ENCODE peak calls at places on chromosomes 6 and 20, in five cellular contexts. V, E, W, B and R are unnamed samples.
A peak's percentile ranks its signal among the peaks of the same experiment; 100 is the strongest.

GRCh38 chr20:51924509-51924908 is 122.2 kb upstream of the SALL4 start:
- DNase-seq in V (no peak), E (no peak), W (no peak), B (no peak), R (no peak)

GRCh38 chr6:48994811-48995210 is 468.2 kb downstream of the MMUT start:
- DNase-seq in V (peak; percentile 35), E (no peak), W (no peak), B (no peak), R (no peak)

GRCh38 chr6:141483561-141484061 is 649.1 kb upstream of the GJE1 start:
- DNase-seq in V (no peak), E (peak; percentile 96), W (no peak), B (peak; percentile 92), R (no peak)

GRCh38 chr6:22413681-22414305 is 117.0 kb upstream of the PRL start:
- DNase-seq in V (no peak), E (peak; percentile 65), W (no peak), B (no peak), R (no peak)

GRCh38 chr6:95578106-95578410 is 723 bp downstream of the MANEA start:
- DNase-seq in V (no peak), E (peak; percentile 1), W (peak; percentile 6), B (no peak), R (no peak)

GRCh38 chr6:35764238-35764896 is 12.0 kb upstream of the CLPSL2 start:
- DNase-seq in V (peak; percentile 99), E (no peak), W (peak; percentile 9), B (no peak), R (no peak)

GRCh38 chr6:108944058-108944457 is 95.8 kb downstream of the ARMC2 start:
- DNase-seq in V (no peak), E (no peak), W (no peak), B (no peak), R (no peak)

GRCh38 chr20:24825591-24825990 is 123.5 kb upstream of the CST7 start:
- DNase-seq in V (no peak), E (no peak), W (no peak), B (no peak), R (no peak)

GRCh38 chr6:157547112-157547511 is 166.1 kb downstream of the ZDHHC14 start:
- DNase-seq in V (no peak), E (no peak), W (no peak), B (no peak), R (no peak)

DNA sequence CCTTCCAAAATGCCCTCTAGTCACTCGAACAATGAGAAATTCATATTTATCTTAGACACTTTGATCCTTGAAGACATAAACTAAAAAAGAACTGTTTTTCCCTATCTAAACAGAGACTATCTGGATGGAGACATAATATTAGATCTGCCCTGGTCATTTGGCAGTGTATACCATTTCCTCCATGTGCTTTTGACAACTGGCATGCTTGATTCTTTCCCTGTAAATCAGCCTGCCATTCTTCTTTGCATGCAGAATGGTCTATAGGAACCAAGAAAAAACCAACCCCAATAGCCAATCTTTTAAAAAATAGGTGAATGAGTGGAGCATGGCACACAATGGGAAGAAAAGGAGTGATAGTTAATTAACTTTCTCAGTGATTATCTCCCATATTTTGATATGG is 93.8 kb downstream of the OPN5 start:
- DNase-seq in V (no peak), E (no peak), W (no peak), B (no peak), R (no peak)
- H3K14ac ChIP-seq in V (no peak overlapping the region), E (no peak overlapping the region), W (no peak overlapping the region), B (no peak overlapping the region), R (no peak overlapping the region)

DNA sequence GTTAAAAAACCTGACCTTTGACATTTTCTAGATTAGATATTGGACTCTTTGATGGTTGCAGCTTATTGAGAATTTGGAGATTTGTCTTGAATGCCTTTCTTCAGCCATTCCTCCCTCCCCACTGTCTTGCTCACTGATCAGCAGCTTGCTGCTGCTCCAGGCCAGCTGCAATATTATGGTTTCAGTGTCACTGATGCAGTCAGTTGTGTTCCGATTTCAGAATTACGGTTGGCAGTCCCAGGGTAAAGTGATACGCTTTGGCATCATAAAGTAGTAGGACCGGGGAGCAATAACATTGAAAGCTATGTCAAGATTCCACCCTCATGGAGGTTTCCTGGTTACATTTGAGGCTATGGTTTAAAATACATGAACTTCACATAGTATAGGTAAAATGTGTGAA is 152.6 kb downstream of the BCKDHB start:
- DNase-seq in V (no peak), E (no peak), W (no peak), B (no peak), R (no peak)
- H3K14ac ChIP-seq in V (no peak overlapping the region), E (no peak overlapping the region), W (no peak overlapping the region), B (no peak overlapping the region), R (no peak overlapping the region)

DNA sequence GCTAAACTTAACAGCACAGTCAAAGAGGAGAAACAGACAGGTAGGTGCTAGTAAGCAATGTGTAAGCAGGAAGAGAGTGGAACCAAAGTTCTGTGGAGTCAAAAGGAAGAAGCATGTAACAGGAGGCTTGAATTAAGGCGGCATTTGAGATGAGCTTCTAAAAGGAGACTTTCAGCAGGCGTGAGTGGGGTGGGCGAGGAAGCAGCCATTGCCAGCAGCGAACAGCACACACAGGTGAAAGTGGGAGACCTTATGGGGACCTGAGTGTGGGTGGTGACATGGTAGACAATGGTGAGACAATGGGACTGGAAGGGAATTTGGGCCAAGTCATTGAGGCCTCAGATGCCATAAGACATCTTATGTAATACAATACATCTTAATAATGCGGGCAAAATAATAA is 195.0 kb downstream of the PAX1 start:
- DNase-seq in V (no peak), E (no peak), W (no peak), B (no peak), R (no peak)
- H3K14ac ChIP-seq in V (no peak overlapping the region), E (no peak overlapping the region), W (no peak overlapping the region), B (no peak overlapping the region), R (no peak overlapping the region)

GRCh38 chr6:148745926-148746325 is 904 bp upstream of the UST start:
- DNase-seq in V (no peak), E (no peak), W (no peak), B (no peak), R (no peak)

GRCh38 chr6:148747493-148748160 is 797 bp downstream of the UST start:
- DNase-seq in V (peak; percentile 80), E (peak; percentile 21), W (no peak), B (peak; percentile 57), R (peak; percentile 64)

GRCh38 chr6:148747145-148747492 is 289 bp downstream of the UST start:
- DNase-seq in V (no peak), E (peak; percentile 42), W (no peak), B (peak; percentile 66), R (peak; percentile 54)

GRCh38 chr6:148743476-148743875 is 3.4 kb upstream of the UST start:
- DNase-seq in V (no peak), E (no peak), W (no peak), B (no peak), R (no peak)

DNA sequence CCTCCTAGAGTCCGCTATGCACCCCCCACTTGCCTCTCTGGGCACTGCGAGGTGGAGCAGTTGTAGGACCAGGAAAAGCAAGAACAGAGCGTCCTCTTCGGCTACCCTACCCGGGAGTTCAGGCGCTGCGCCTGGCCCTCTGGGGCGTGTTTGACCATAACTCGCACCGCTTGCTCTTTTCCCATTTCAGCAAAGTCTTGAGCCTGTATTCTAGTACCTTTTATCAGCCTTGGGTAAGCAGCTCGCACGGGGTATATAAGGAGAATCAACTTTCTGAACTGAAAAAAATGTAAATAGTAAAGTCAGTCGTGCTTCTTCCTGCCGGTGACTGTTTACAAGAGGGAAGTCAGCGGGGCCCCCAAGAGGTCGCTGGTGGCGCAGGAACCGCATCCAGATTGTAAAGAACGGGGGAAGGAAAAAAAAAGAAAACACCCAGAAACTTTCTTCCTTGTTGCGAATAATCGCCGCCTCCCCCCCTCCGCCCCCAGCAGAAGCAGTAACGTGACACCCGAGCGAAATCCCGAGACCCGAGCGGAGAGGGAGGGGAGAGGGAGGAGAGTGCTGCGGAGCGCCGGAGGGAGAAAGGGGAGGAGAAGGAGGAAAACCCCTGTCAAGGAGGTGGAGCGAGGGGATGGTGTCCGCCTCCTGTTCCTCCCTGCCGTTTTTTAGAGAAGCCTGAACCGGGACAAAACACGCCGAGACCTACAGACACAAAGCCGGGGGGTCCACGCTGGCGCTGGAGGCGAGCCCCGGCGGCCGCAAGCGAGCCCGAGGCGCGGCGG is at the start of gene UST:
- DNase-seq in V (peak; percentile 95), E (peak; percentile 95), W (peak; percentile 49), B (peak; percentile 96), R (peak; percentile 90)
- H3K14ac ChIP-seq in V (peak within 1 kb of the TSS; percentile 74), E (peak within 1 kb of the TSS; percentile 69), W (no peak within 1 kb of the TSS), B (no peak within 1 kb of the TSS), R (no peak within 1 kb of the TSS)

GRCh38 chr6:44246663-44247337 is at the start of gene HSP90AB1:
- DNase-seq in V (peak; percentile 97), E (peak; percentile 98), W (peak; percentile 98), B (peak; percentile 99), R (peak; percentile 94)

GRCh38 chr6:44249082-44249748 is 2.3 kb downstream of the HSP90AB1 start:
- DNase-seq in V (no peak), E (no peak), W (no peak), B (no peak), R (no peak)

GRCh38 chr6:44245912-44246662 is 814 bp upstream of the HSP90AB1 start:
- DNase-seq in V (peak; percentile 99), E (peak; percentile 81), W (peak; percentile 90), B (peak; percentile 92), R (peak; percentile 95)

GRCh38 chr6:44248579-44248978 is 1.7 kb downstream of the HSP90AB1 start:
- DNase-seq in V (no peak), E (no peak), W (no peak), B (no peak), R (no peak)

DNA sequence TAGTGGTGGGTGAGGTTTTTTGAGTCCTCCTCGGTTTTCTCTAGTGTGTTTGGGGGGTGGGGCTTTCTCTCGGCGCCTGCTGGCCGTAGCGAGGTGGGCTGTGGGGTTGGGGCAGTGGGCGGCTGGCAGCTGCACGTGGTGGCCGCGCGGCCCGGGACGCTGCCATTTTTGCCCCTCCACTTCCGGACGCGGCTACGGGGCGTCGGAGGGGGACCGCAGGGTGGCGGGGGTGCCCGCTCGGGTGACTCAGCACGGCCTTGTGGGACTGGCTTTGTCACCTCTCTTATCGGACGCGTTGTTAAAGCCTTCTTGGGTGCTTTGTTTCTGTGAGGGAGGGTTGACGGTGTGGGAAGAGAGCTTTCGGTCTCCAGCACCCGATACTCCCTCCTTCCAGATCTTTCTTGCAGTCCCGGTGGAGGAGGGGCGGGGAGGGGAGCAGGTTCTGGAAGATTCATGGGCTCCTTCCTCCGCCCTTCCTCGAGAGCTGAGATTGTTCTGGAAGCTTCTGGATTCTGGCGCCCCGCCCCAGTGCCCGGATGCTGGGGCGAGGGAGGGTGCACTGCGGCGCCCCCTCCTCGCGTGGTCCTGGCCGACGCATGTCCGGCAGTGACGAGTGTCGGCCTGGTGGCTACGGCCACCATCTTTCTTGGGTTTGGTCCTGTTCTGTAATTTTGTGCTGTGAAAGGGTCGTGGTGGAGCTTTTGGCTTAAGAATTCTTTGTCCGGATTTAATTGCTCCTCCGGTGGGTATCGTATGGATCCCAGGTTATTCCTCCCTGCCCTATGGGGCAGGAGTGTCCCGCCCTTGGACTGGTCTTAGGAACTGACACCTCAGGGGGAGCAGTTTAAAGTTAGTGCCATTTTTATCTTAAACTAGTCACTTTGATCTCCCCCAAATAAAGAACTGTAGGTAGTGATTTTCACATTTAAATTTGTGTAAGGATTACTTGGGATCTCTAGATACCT is 719 bp downstream of the HSP90AB1 start:
- DNase-seq in V (no peak), E (peak; percentile 38), W (peak; percentile 48), B (peak; percentile 64), R (no peak)
- H3K14ac ChIP-seq in V (peak overlapping the region; percentile 86), E (peak overlapping the region; percentile 100), W (peak overlapping the region; percentile 94), B (peak overlapping the region; percentile 19), R (peak overlapping the region; percentile 5)